ENCODE peak calls at places on chromosome 15, in four cellular contexts. A is HL-60, J is neural progenitor cell, S is OCI-LY7. C is an unnamed sample.

GRCh38 chr15:28955686-28956421 is 70.1 kb downstream of the APBA2 start:
- DNase-seq in A (no peak), J (no peak), S (no peak), C (no peak)

GRCh38 chr15:98257290-98257689 is 296.8 kb downstream of the ARRDC4 start:
- DNase-seq in A (no peak), J (peak; percentile 30), S (no peak), C (no peak)

GRCh38 chr15:62757535-62757934 is 285.0 kb upstream of the TPM1 start:
- DNase-seq in A (no peak), J (no peak), S (no peak), C (no peak)

GRCh38 chr15:91954211-91954804 is 100.8 kb downstream of the SLCO3A1 start:
- DNase-seq in A (peak; percentile 49), J (no peak), S (no peak), C (no peak)

GRCh38 chr15:80317389-80318169 is 65.6 kb upstream of the CTXND1 start:
- DNase-seq in A (no peak), J (no peak), S (no peak), C (peak; percentile 50)

GRCh38 chr15:52228928-52229327 is 37.7 kb upstream of the GNB5 start:
- DNase-seq in A (no peak), J (peak; percentile 4), S (peak; percentile 93), C (no peak)

GRCh38 chr15:85494035-85494793 is 113.8 kb downstream of the AKAP13 start:
- DNase-seq in A (no peak), J (peak; percentile 32), S (no peak), C (peak; percentile 77)

GRCh38 chr15:87369269-87369668 is 887.3 kb downstream of the NTRK3 start:
- DNase-seq in A (no peak), J (no peak), S (no peak), C (no peak)

GRCh38 chr15:76155742-76156141 is 96.0 kb downstream of the TMEM266 start:
- DNase-seq in A (no peak), J (no peak), S (no peak), C (no peak)

GRCh38 chr15:66830358-66830757 is 128.3 kb downstream of the SMAD6 start:
- DNase-seq in A (no peak), J (no peak), S (no peak), C (peak; percentile 61)

GRCh38 chr15:101318147-101318809 is 23.2 kb upstream of the SNRPA1 start:
- DNase-seq in A (no peak), J (no peak), S (no peak), C (peak; percentile 18)

GRCh38 chr15:59532770-59533379 is 78.7 kb upstream of the GCNT3 start:
- DNase-seq in A (no peak), J (peak; percentile 60), S (peak; percentile 84), C (no peak)

GRCh38 chr15:42175671-42176070 is 19.2 kb upstream of the PLA2G4F start:
- DNase-seq in A (no peak), J (no peak), S (no peak), C (no peak)

GRCh38 chr15:100256985-100257650 is 84.7 kb downstream of the ADAMTS17 start:
- DNase-seq in A (no peak), J (no peak), S (no peak), C (no peak)

GRCh38 chr15:68078365-68078764 is 24.2 kb downstream of the PIAS1 start:
- DNase-seq in A (no peak), J (no peak), S (no peak), C (no peak)

GRCh38 chr15:28977377-28978010 is 91.7 kb downstream of the APBA2 start:
- DNase-seq in A (no peak), J (peak; percentile 47), S (no peak), C (peak; percentile 91)

GRCh38 chr15:46260937-46261336 is 626.1 kb downstream of the SQOR start:
- DNase-seq in A (no peak), J (peak; percentile 16), S (no peak), C (no peak)

GRCh38 chr15:90883526-90883931 is 775 bp upstream of the FES start:
- DNase-seq in A (no peak), J (no peak), S (no peak), C (no peak)

GRCh38 chr15:88704791-88705768 is 66.3 kb downstream of the ISG20 start:
- DNase-seq in A (no peak), J (peak; percentile 62), S (no peak), C (no peak)

GRCh38 chr15:62250978-62251377 is 85.9 kb upstream of the C2CD4B start:
- DNase-seq in A (no peak), J (no peak), S (no peak), C (no peak)

GRCh38 chr15:62883938-62884479 is 158.5 kb upstream of the TPM1 start:
- DNase-seq in A (no peak), J (no peak), S (no peak), C (no peak)

GRCh38 chr15:36483409-36483808 is 96.0 kb upstream of the CDIN1 start:
- DNase-seq in A (no peak), J (no peak), S (no peak), C (no peak)

GRCh38 chr15:64897345-64897985 is 14.2 kb upstream of the ANKDD1A start:
- DNase-seq in A (no peak), J (no peak), S (no peak), C (no peak)

GRCh38 chr15:42548258-42549051 is at the start of the genes HAUS2 and LRRC57:
- DNase-seq in A (peak; percentile 81), J (peak; percentile 97), S (peak; percentile 90), C (peak; percentile 22)

GRCh38 chr15:100041380-100041779 is 300.4 kb downstream of the ADAMTS17 start:
- DNase-seq in A (no peak), J (no peak), S (no peak), C (no peak)

GRCh38 chr15:40280260-40281056 is 2.4 kb downstream of the ANKRD63 start:
- DNase-seq in A (no peak), J (peak; percentile 55), S (no peak), C (no peak)

GRCh38 chr15:70066422-70066821 is 31.3 kb downstream of the TLE3 start:
- DNase-seq in A (no peak), J (no peak), S (no peak), C (no peak)

GRCh38 chr15:101450561-101451145 is 38.9 kb downstream of the PCSK6 start:
- DNase-seq in A (no peak), J (no peak), S (no peak), C (no peak)

GRCh38 chr15:94972314-94972713 is 741.0 kb downstream of the MCTP2 start:
- DNase-seq in A (no peak), J (peak; percentile 8), S (no peak), C (no peak)

GRCh38 chr15:74307827-74308642 is 59.4 kb downstream of the CYP11A1 start:
- DNase-seq in A (no peak), J (peak; percentile 87), S (peak; percentile 46), C (no peak)

GRCh38 chr15:100780208-100780800 is 99.3 kb upstream of the ALDH1A3 start:
- DNase-seq in A (no peak), J (no peak), S (no peak), C (no peak)

GRCh38 chr15:40445411-40446055 is 4.8 kb downstream of the BAHD1 start:
- DNase-seq in A (no peak), J (no peak), S (no peak), C (no peak)

GRCh38 chr15:51499379-51499976 is 123.1 kb downstream of the DMXL2 start:
- DNase-seq in A (no peak), J (peak; percentile 49), S (peak; percentile 28), C (no peak)

GRCh38 chr15:28260722-28261121 is 61.3 kb downstream of the HERC2 start:
- DNase-seq in A (no peak), J (peak; percentile 22), S (no peak), C (no peak)

GRCh38 chr15:75822685-75823278 is 20.5 kb upstream of the UBE2Q2 start:
- DNase-seq in A (no peak), J (no peak), S (no peak), C (no peak)

GRCh38 chr15:35450492-35450891 is 95.5 kb downstream of the DPH6 start:
- DNase-seq in A (no peak), J (no peak), S (no peak), C (peak; percentile 48)

GRCh38 chr15:47663106-47663505 is 54.2 kb upstream of the SEMA6D start:
- DNase-seq in A (no peak), J (no peak), S (no peak), C (no peak)

GRCh38 chr15:62112616-62113593 is 46.1 kb downstream of the C2CD4A start:
- DNase-seq in A (no peak), J (no peak), S (no peak), C (peak; percentile 95)

DNA sequence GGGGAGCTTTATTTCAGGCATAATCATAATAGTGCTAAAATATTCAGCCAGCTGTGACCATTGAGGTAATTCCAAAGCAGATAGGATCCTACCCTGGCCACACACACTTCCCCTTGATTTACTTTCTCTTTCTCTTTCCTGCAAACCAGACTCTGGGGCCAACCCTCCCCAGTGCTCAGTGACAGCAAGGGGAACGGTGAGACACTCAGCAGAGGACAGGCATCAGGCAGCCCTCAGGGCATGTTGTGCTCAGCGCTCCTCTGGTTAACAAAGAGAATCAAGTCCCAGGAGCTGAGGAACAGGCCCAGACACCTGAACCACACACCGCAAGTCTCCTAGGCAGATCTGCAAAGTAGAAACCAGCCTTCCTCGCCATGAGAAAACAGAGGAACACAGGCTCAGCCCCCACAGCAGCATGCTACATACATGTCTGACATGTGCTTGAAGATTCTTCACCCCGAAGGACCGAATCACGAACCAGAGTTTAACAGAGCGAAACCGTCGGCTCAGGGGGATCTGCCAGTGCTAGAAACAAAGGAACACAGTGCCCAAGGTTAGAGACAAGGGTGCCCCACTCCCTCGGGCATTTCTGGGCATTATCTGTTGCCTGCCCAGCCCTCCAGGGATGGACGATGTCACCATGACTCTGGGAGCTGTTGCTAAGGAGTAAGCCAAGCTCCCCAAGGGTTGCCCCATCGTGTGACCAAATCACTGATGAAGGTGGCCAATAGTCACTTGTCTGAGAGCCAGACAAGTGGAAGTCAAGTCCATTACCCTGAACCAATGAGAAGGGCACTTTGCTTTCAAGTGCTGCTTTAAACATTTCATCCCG is 17.5 kb downstream of the HDC start:
- DNase-seq in A (no peak), J (no peak), S (no peak), C (peak; percentile 50)
- H3K27ac ChIP-seq in A (peak overlapping the region; percentile 59), J (no peak overlapping the region), S (no peak overlapping the region), C (no peak overlapping the region)

GRCh38 chr15:78130012-78130353 is 1.3 kb downstream of the CIB2 start:
- DNase-seq in A (no peak), J (no peak), S (no peak), C (no peak)

GRCh38 chr15:78131295-78132021 is at the start of gene CIB2:
- DNase-seq in A (peak; percentile 61), J (peak; percentile 95), S (peak; percentile 86), C (no peak)

GRCh38 chr15:78127882-78128281 is 3.4 kb downstream of the CIB2 start:
- DNase-seq in A (no peak), J (no peak), S (no peak), C (no peak)

GRCh38 chr15:78130466-78131294 is 565 bp downstream of the CIB2 start:
- DNase-seq in A (no peak), J (no peak), S (no peak), C (no peak)

GRCh38 chr15:78129098-78130011 is 1.9 kb downstream of the CIB2 start:
- DNase-seq in A (no peak), J (no peak), S (no peak), C (no peak)
- H3K27ac ChIP-seq in A (no peak overlapping the region), J (no peak overlapping the region), S (no peak overlapping the region), C (no peak overlapping the region)

GRCh38 chr15:77653832-77654480 is 21.2 kb upstream of the LINGO1 start:
- DNase-seq in A (no peak), J (no peak), S (no peak), C (no peak)
- H3K27ac ChIP-seq in A (no peak overlapping the region), J (no peak overlapping the region), S (no peak overlapping the region), C (no peak overlapping the region)

DNA sequence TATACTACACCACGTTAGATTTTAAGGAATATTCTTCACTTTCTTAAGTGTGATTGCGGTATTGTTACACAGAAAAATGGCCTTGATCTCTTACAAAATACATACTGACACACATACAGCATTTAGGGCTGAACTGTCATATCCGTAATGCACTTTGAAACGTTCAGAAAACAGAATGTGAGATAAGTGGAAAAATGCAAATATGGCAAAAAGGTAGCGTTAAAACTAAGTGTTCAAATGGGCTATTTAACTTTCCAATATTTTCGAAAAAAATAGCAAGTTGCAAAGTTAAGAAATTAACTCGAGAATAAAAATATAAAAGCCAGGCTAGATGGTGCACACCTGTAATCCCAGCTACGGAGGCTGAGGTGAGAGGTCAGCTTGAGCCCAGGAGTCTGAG is 1.7 kb downstream of the ZNF280D start:
- DNase-seq in A (no peak), J (no peak), S (no peak), C (no peak)
- H3K27ac ChIP-seq in A (no peak overlapping the region), J (no peak overlapping the region), S (no peak overlapping the region), C (no peak overlapping the region)

C was measured in epithelial cell of prostate.